ENCODE peak calls at places on chromosomes 1 and 21, in seven cellular contexts. One of them, this sample, is unnamed. For H3K4me1, the result is how much of the 10 kb centered on the place peaks cover.

GRCh38 chr1:22039594-22040347 is 12.7 kb upstream of the CDC42 start:
- DNase-seq in IMR-90: peak
- DNase-seq in BE2C: no peak
- DNase-seq in A673: peak
- DNase-seq in HCT116: no peak
- DNase-seq in neural progenitor cell: no peak
- DNase-seq in A549: no peak
- DNase-seq in this sample: peak

GRCh38 chr1:61519631-61520030 is 205.3 kb downstream of the TM2D1 start:
- DNase-seq in BE2C: no peak
- DNase-seq in HCT116: no peak
- DNase-seq in IMR-90: no peak
- DNase-seq in neural progenitor cell: no peak
- DNase-seq in A549: no peak
- DNase-seq in A673: no peak
- DNase-seq in this sample: no peak

GRCh38 chr1:43031316-43032203 is 72.9 kb upstream of the SLC2A1 start:
- DNase-seq in IMR-90: no peak
- DNase-seq in BE2C: no peak
- DNase-seq in A673: no peak
- DNase-seq in A549: no peak
- DNase-seq in HCT116: no peak
- DNase-seq in neural progenitor cell: no peak
- DNase-seq in this sample: no peak

GRCh38 chr1:162220009-162220539 is 150.6 kb downstream of the NOS1AP start:
- DNase-seq in BE2C: no peak
- DNase-seq in IMR-90: no peak
- DNase-seq in HCT116: no peak
- DNase-seq in A549: no peak
- DNase-seq in neural progenitor cell: no peak
- DNase-seq in A673: no peak
- DNase-seq in this sample: no peak

GRCh38 chr1:21904725-21905520 is 32.2 kb downstream of the HSPG2 start:
- DNase-seq in HCT116: peak
- DNase-seq in IMR-90: peak
- DNase-seq in A673: no peak
- DNase-seq in BE2C: no peak
- DNase-seq in A549: no peak
- DNase-seq in neural progenitor cell: no peak
- DNase-seq in this sample: no peak

GRCh38 chr21:26112127-26112742 is 58.3 kb downstream of the APP start:
- DNase-seq in IMR-90: no peak
- DNase-seq in A549: no peak
- DNase-seq in HCT116: no peak
- DNase-seq in BE2C: no peak
- DNase-seq in neural progenitor cell: no peak
- DNase-seq in A673: no peak
- DNase-seq in this sample: peak

GRCh38 chr1:181251001-181251712 is 162.7 kb downstream of the IER5 start:
- DNase-seq in BE2C: no peak
- DNase-seq in HCT116: peak
- DNase-seq in A673: peak
- DNase-seq in IMR-90: peak
- DNase-seq in A549: peak
- DNase-seq in neural progenitor cell: no peak
- DNase-seq in this sample: no peak

GRCh38 chr1:6508876-6509602 is 17.6 kb upstream of the PLEKHG5 start:
- DNase-seq in HCT116: no peak
- DNase-seq in neural progenitor cell: no peak
- DNase-seq in A549: no peak
- DNase-seq in A673: no peak
- DNase-seq in BE2C: no peak
- DNase-seq in IMR-90: no peak
- DNase-seq in this sample: no peak

GRCh38 chr1:25570798-25571521 is 27.6 kb downstream of the LDLRAP1 start:
- DNase-seq in HCT116: no peak
- DNase-seq in A549: no peak
- DNase-seq in IMR-90: no peak
- DNase-seq in BE2C: no peak
- DNase-seq in neural progenitor cell: no peak
- DNase-seq in A673: no peak
- DNase-seq in this sample: peak

GRCh38 chr1:17393225-17393624 is 21.2 kb downstream of the PADI6 start:
- DNase-seq in BE2C: no peak
- DNase-seq in A673: no peak
- DNase-seq in IMR-90: no peak
- DNase-seq in A549: no peak
- DNase-seq in HCT116: no peak
- DNase-seq in neural progenitor cell: no peak
- DNase-seq in this sample: no peak

GRCh38 chr1:21034725-21035628 is 141.7 kb downstream of the EIF4G3 start:
- DNase-seq in A673: no peak
- DNase-seq in A549: no peak
- DNase-seq in neural progenitor cell: no peak
- DNase-seq in HCT116: no peak
- DNase-seq in IMR-90: no peak
- DNase-seq in BE2C: no peak
- DNase-seq in this sample: peak

GRCh38 chr1:21614419-21615115 is 54.6 kb downstream of the RAP1GAP start:
- DNase-seq in BE2C: no peak
- DNase-seq in IMR-90: no peak
- DNase-seq in A549: no peak
- DNase-seq in neural progenitor cell: no peak
- DNase-seq in HCT116: no peak
- DNase-seq in A673: no peak
- DNase-seq in this sample: no peak

GRCh38 chr1:230752407-230752806 is 5.2 kb downstream of the CAPN9 start:
- DNase-seq in A673: no peak
- DNase-seq in IMR-90: no peak
- DNase-seq in BE2C: no peak
- DNase-seq in neural progenitor cell: no peak
- DNase-seq in A549: no peak
- DNase-seq in HCT116: no peak
- DNase-seq in this sample: no peak

GRCh38 chr1:230753586-230754251 is 6.5 kb downstream of the CAPN9 start:
- DNase-seq in BE2C: peak
- DNase-seq in A549: no peak
- DNase-seq in A673: peak
- DNase-seq in HCT116: peak
- DNase-seq in IMR-90: no peak
- DNase-seq in neural progenitor cell: peak
- DNase-seq in this sample: peak

GRCh38 chr1:61284933-61285332 is 202.6 kb downstream of the NFIA start:
- DNase-seq in IMR-90: no peak
- DNase-seq in A673: no peak
- DNase-seq in neural progenitor cell: no peak
- DNase-seq in BE2C: no peak
- DNase-seq in HCT116: no peak
- DNase-seq in A549: no peak
- DNase-seq in this sample: no peak

GRCh38 chr1:180680558-180681144 is 48.8 kb downstream of the XPR1 start:
- DNase-seq in HCT116: no peak
- DNase-seq in IMR-90: peak
- DNase-seq in BE2C: no peak
- DNase-seq in A549: no peak
- DNase-seq in A673: peak
- DNase-seq in neural progenitor cell: no peak
- DNase-seq in this sample: no peak

GRCh38 chr1:221987860-221988520 is 246.1 kb upstream of the DUSP10 start:
- DNase-seq in IMR-90: peak
- DNase-seq in A673: peak
- DNase-seq in neural progenitor cell: no peak
- DNase-seq in HCT116: no peak
- DNase-seq in A549: peak
- DNase-seq in BE2C: peak
- DNase-seq in this sample: no peak

GRCh38 chr1:1670866-1671265 is 12.1 kb upstream of the CDK11B start:
- DNase-seq in neural progenitor cell: no peak
- DNase-seq in BE2C: peak
- DNase-seq in IMR-90: no peak
- DNase-seq in A549: no peak
- DNase-seq in A673: no peak
- DNase-seq in HCT116: no peak
- DNase-seq in this sample: no peak
- H3K4me1 ChIP-seq in neural progenitor cell: under half
- H3K4me1 ChIP-seq in BE2C: under half
- H3K4me1 ChIP-seq in IMR-90: under half
- H3K4me1 ChIP-seq in A549: under half
- H3K4me1 ChIP-seq in A673: under half
- H3K4me1 ChIP-seq in HCT116: under half
- H3K4me1 ChIP-seq in this sample: under half

DNA sequence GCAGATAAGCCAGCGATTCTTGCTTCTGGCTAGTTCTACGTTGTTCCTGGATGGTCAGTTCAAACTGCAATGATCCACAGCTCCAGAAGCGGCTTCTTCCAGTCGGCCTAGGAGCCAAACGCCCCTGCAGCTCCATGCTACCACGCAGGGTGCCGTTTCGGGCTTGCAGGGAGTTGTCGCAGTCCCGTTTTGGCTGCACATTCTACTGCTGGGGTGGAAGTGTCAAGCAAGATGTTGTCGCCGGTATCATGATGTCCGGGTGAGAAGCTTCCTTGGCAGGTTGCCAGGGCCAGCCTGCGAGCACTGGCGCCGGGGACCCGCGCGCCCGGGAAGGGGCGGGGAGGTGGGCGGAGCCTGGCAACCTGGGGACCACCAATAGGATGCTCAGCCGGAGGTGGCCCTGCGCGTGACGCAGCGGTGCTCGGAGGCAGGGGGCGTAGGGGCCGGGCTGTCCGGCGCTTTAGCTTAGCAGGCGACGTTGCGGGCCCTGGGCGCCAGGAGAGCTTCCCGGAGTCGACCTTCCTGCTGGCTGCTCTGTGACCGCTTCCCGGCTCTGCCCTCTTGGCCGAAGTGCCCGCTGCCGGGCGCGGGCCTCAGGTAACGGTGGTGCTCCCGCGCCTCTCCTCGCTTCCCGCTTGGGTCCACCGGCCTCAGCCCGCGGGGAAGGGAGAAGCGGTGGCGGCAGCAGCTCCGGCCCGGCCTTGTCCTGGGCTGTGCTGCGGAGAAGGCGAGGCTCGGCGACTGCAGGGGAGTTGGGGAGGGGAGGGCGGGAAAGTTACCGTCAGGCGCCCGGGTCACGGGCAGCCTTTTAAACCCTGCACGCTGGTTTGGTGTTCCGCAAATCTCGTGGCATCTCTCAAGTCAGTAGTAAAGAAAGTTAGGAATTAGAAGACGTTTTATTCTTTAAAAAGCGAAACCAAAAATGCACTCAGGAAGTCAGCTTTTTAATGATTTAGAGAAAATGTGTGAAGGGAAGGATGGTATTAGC is at the start of gene SOAT1:
- DNase-seq in A549: peak
- DNase-seq in HCT116: peak
- DNase-seq in IMR-90: peak
- DNase-seq in A673: peak
- DNase-seq in neural progenitor cell: peak
- DNase-seq in BE2C: peak
- DNase-seq in this sample: peak
- TF ChIP-seq CTCF in A549: no peak
- TF ChIP-seq CTCF in HCT116: no peak
- TF ChIP-seq CTCF in IMR-90: peak
- TF ChIP-seq CTCF in A673: no peak
- TF ChIP-seq CTCF in neural progenitor cell: peak
- TF ChIP-seq CTCF in BE2C: no peak
- TF ChIP-seq CTCF in this sample: no peak

GRCh38 chr1:209104646-209105045 is 478.9 kb upstream of the CAMK1G start:
- DNase-seq in neural progenitor cell: no peak
- DNase-seq in A673: no peak
- DNase-seq in IMR-90: no peak
- DNase-seq in A549: no peak
- DNase-seq in HCT116: no peak
- DNase-seq in BE2C: no peak
- DNase-seq in this sample: no peak

GRCh38 chr1:209103135-209103534 is 480.4 kb upstream of the CAMK1G start:
- DNase-seq in A673: no peak
- DNase-seq in HCT116: no peak
- DNase-seq in neural progenitor cell: no peak
- DNase-seq in BE2C: no peak
- DNase-seq in A549: no peak
- DNase-seq in IMR-90: no peak
- DNase-seq in this sample: no peak

GRCh38 chr1:209105769-209106168 is 477.7 kb upstream of the CAMK1G start:
- DNase-seq in IMR-90: no peak
- DNase-seq in neural progenitor cell: no peak
- DNase-seq in HCT116: no peak
- DNase-seq in A673: no peak
- DNase-seq in BE2C: no peak
- DNase-seq in A549: no peak
- DNase-seq in this sample: no peak

GRCh38 chr1:209102120-209102519 is 481.4 kb upstream of the CAMK1G start:
- DNase-seq in HCT116: no peak
- DNase-seq in A673: no peak
- DNase-seq in A549: no peak
- DNase-seq in neural progenitor cell: no peak
- DNase-seq in BE2C: no peak
- DNase-seq in IMR-90: no peak
- DNase-seq in this sample: no peak

GRCh38 chr1:209101106-209101505 is 482.4 kb upstream of the CAMK1G start:
- DNase-seq in BE2C: no peak
- DNase-seq in neural progenitor cell: no peak
- DNase-seq in IMR-90: no peak
- DNase-seq in A549: no peak
- DNase-seq in A673: no peak
- DNase-seq in HCT116: no peak
- DNase-seq in this sample: no peak
- H3K4me1 ChIP-seq in BE2C: under half
- H3K4me1 ChIP-seq in neural progenitor cell: under half
- H3K4me1 ChIP-seq in IMR-90: under half
- H3K4me1 ChIP-seq in A549: under half
- H3K4me1 ChIP-seq in A673: under half
- H3K4me1 ChIP-seq in HCT116: under half
- H3K4me1 ChIP-seq in this sample: under half

DNA sequence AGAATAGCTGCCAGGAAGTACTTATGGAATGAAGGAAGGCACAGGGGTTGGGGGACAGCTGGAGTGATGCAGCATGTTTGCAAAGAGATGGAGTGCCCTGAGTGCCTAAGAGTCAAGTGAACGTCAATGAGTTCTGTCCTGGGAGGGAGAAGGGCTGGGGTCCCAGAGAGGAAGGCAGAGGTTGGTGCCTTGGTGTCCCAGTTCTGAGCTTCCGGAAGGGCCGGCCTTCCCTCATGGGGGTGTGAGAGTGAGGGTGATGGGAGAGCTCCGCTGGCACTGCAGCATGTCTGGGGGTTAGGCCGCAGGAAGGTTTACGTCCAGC is 17.6 kb downstream of the NES start:
- DNase-seq in neural progenitor cell: no peak
- DNase-seq in A673: no peak
- DNase-seq in IMR-90: no peak
- DNase-seq in HCT116: no peak
- DNase-seq in A549: no peak
- DNase-seq in BE2C: no peak
- DNase-seq in this sample: no peak
- TF ChIP-seq CTCF in neural progenitor cell: no peak
- TF ChIP-seq CTCF in A673: no peak
- TF ChIP-seq CTCF in IMR-90: no peak
- TF ChIP-seq CTCF in HCT116: no peak
- TF ChIP-seq CTCF in A549: no peak
- TF ChIP-seq CTCF in BE2C: no peak
- TF ChIP-seq CTCF in this sample: no peak

GRCh38 chr21:31409849-31410762 is 66.0 kb upstream of the TIAM1 start:
- DNase-seq in HCT116: no peak
- DNase-seq in A549: no peak
- DNase-seq in neural progenitor cell: no peak
- DNase-seq in BE2C: no peak
- DNase-seq in A673: no peak
- DNase-seq in IMR-90: no peak
- DNase-seq in this sample: no peak
- H3K4me1 ChIP-seq in HCT116: under half
- H3K4me1 ChIP-seq in A549: under half
- H3K4me1 ChIP-seq in neural progenitor cell: under half
- H3K4me1 ChIP-seq in BE2C: under half
- H3K4me1 ChIP-seq in A673: under half
- H3K4me1 ChIP-seq in IMR-90: under half
- H3K4me1 ChIP-seq in this sample: under half

This sample was measured in heart left ventricle.